ENCODE peak calls at places on chromosomes 6 and 20, in five cellular contexts. K is skeletal muscle cell, Q is KBM-7, Y is NB4, S is anterior cingulate cortex. D is an unnamed sample.

GRCh38 chr6:164164921-164165320 is 750.4 kb downstream of the QKI start:
- DNase-seq in Q (no peak), K (no peak), S (no peak), Y (no peak), D (no peak)

GRCh38 chr20:38855356-38855755 is 49.9 kb downstream of the PPP1R16B start:
- DNase-seq in Q (no peak), K (no peak), Y (no peak), S (no peak), D (no peak)

GRCh38 chr6:136783495-136784270 is 8.6 kb downstream of the MAP3K5 start:
- DNase-seq in K (no peak), Q (peak), S (no peak), Y (peak), D (no peak)

GRCh38 chr20:41177636-41178035 is 40.3 kb downstream of the PLCG1 start:
- DNase-seq in Q (no peak), S (no peak), K (peak), Y (no peak), D (peak)

GRCh38 chr20:956330-956951 is 40.3 kb upstream of the ANGPT4 start:
- DNase-seq in K (no peak), Q (peak), S (peak), Y (peak), D (peak)

GRCh38 chr6:1641391-1641790 is 31.7 kb downstream of the FOXC1 start:
- DNase-seq in Q (no peak), Y (no peak), K (no peak), S (no peak), D (no peak)

GRCh38 chr6:26331809-26332226 is 33.2 kb upstream of the BTN3A2 start:
- DNase-seq in Y (no peak), Q (peak), K (no peak), S (no peak), D (no peak)

GRCh38 chr6:34056301-34056700 is 89.6 kb downstream of the GRM4 start:
- DNase-seq in K (peak), S (no peak), Y (no peak), Q (no peak), D (peak)

GRCh38 chr20:41314386-41314785 is 3.1 kb downstream of the ZHX3 start:
- DNase-seq in Y (no peak), K (no peak), S (no peak), Q (no peak), D (no peak)

GRCh38 chr6:80282913-80283554 is 176.6 kb downstream of the BCKDHB start:
- DNase-seq in Y (no peak), S (no peak), K (no peak), Q (no peak), D (no peak)

GRCh38 chr6:42236680-42237473 is 19.2 kb upstream of the MRPS10 start:
- DNase-seq in S (no peak), Y (no peak), Q (no peak), K (no peak), D (no peak)

GRCh38 chr20:41222299-41222698 is 85.0 kb downstream of the PLCG1 start:
- DNase-seq in K (no peak), S (no peak), Q (no peak), Y (no peak), D (no peak)

GRCh38 chr6:160972111-160972510 is 19.5 kb upstream of the MAP3K4 start:
- DNase-seq in Y (peak), S (no peak), K (peak), Q (no peak), D (no peak)

GRCh38 chr20:36319356-36320260 is 13.5 kb downstream of the DLGAP4 start:
- DNase-seq in K (no peak), S (no peak), Q (no peak), Y (no peak), D (no peak)

GRCh38 chr6:12490904-12491571 is 200.9 kb downstream of the EDN1 start:
- DNase-seq in Y (peak), K (peak), S (no peak), Q (no peak), D (peak)

GRCh38 chr6:20840675-20841074 is 306.4 kb downstream of the CDKAL1 start:
- DNase-seq in Y (no peak), Q (no peak), S (no peak), K (peak), D (peak)

GRCh38 chr6:112298816-112299281 is 44.5 kb upstream of the LAMA4 start:
- DNase-seq in Q (no peak), Y (no peak), S (no peak), K (peak), D (no peak)

GRCh38 chr6:119541132-119541905 is 191.8 kb upstream of the MAN1A1 start:
- DNase-seq in K (peak), Q (no peak), S (no peak), Y (no peak), D (no peak)

GRCh38 chr6:33584700-33585402 is 4.8 kb upstream of the BAK1 start:
- DNase-seq in Y (no peak), Q (no peak), K (no peak), S (no peak), D (no peak)

GRCh38 chr20:34873583-34874093 is 982 bp upstream of the GGT7 start:
- DNase-seq in S (no peak), K (no peak), Y (no peak), Q (no peak), D (no peak)

GRCh38 chr6:154229796-154230195 is 126.8 kb downstream of the IPCEF1 start:
- DNase-seq in Q (no peak), K (no peak), S (no peak), Y (no peak), D (no peak)

GRCh38 chr6:38187688-38188590 is 368.4 kb downstream of the ZFAND3 start:
- DNase-seq in Y (no peak), Q (no peak), K (no peak), S (no peak), D (no peak)

GRCh38 chr6:125886914-125887313 is 69.7 kb upstream of the HINT3 start:
- DNase-seq in K (no peak), Y (no peak), S (no peak), Q (no peak), D (no peak)

GRCh38 chr20:48131581-48131980 is 346.3 kb upstream of the SULF2 start:
- DNase-seq in Q (no peak), S (no peak), Y (no peak), K (no peak), D (no peak)

GRCh38 chr6:2791124-2792050 is 26.2 kb downstream of the WRNIP1 start:
- DNase-seq in S (no peak), Y (peak), Q (peak), K (no peak), D (peak)

GRCh38 chr20:50226093-50226974 is 35.7 kb downstream of the CEBPB start:
- DNase-seq in S (no peak), Q (peak), Y (peak), K (no peak), D (no peak)

GRCh38 chr20:13148402-13148801 is 72.7 kb upstream of the ISM1 start:
- DNase-seq in Q (no peak), S (no peak), K (no peak), Y (no peak), D (no peak)

GRCh38 chr20:3766832-3767433 is 620 bp downstream of the ADISSP start:
- DNase-seq in K (no peak), Y (peak), Q (no peak), S (no peak), D (no peak)

GRCh38 chr6:31383149-31383548 is 20.2 kb upstream of the MICA start:
- DNase-seq in S (no peak), K (no peak), Q (no peak), Y (peak), D (no peak)

GRCh38 chr6:46211917-46212316 is 41.1 kb upstream of the ENPP5 start:
- DNase-seq in Y (no peak), K (no peak), S (no peak), Q (no peak), D (no peak)

GRCh38 chr20:9590189-9590588 is 75.8 kb downstream of the LAMP5 start:
- DNase-seq in S (no peak), Y (no peak), K (no peak), Q (no peak), D (no peak)

GRCh38 chr6:123208111-123208510 is 212.1 kb downstream of the CLVS2 start:
- DNase-seq in Q (no peak), K (no peak), S (no peak), Y (no peak), D (peak)

GRCh38 chr6:89372506-89372901 is 20.0 kb upstream of the UBE2J1 start:
- DNase-seq in K (no peak), Y (no peak), Q (no peak), S (no peak), D (no peak)

GRCh38 chr6:37451411-37452273 is 18.6 kb downstream of the CMTR1 start:
- DNase-seq in Y (no peak), Q (no peak), K (no peak), S (no peak), D (no peak)

GRCh38 chr6:48736486-48737206 is 625.6 kb upstream of the PTCHD4 start:
- DNase-seq in Y (no peak), K (peak), Q (no peak), S (no peak), D (no peak)

GRCh38 chr6:143755301-143755744 is 77.6 kb downstream of the PHACTR2 start:
- DNase-seq in K (no peak), S (no peak), Y (no peak), Q (no peak), D (no peak)

GRCh38 chr20:50857348-50857747 is 62.5 kb downstream of the BCAS4 start:
- DNase-seq in Q (no peak), S (no peak), K (no peak), Y (no peak), D (no peak)

GRCh38 chr20:1537731-1538058 is 19.8 kb downstream of the SIRPD start:
- DNase-seq in Y (peak), S (no peak), K (no peak), Q (peak), D (no peak)